ENCODE peak calls at places on chromosomes 6 and 20, in nine cellular contexts. I is lower lobe of right lung, E is lung, P is A549, N is Panc1, A is dorsolateral prefrontal cortex, D is OCI-LY7, O is Peyer's patch, H is fibroblast of lung. B is an unnamed sample.

GRCh38 chr6:5151295-5151954 is 66.3 kb downstream of the PPP1R3G start:
- DNase-seq in O (no peak), P (no peak), E (no peak), N (no peak), D (no peak), A (no peak), H (no peak), I (no peak), B (no peak)

GRCh38 chr6:2659882-2660281 is 90.8 kb downstream of the MYLK4 start:
- DNase-seq in H (no peak), D (no peak), I (no peak), N (peak), A (no peak), E (no peak), O (no peak), P (peak), B (no peak)

GRCh38 chr6:5497896-5498578 is 236.7 kb downstream of the FARS2 start:
- DNase-seq in P (no peak), H (peak), E (no peak), D (no peak), I (no peak), N (peak), O (no peak), A (no peak), B (no peak)

GRCh38 chr6:82410151-82410621 is 46.6 kb downstream of the TPBG start:
- DNase-seq in D (no peak), N (no peak), A (no peak), O (no peak), H (peak), P (no peak), I (no peak), E (no peak), B (no peak)

GRCh38 chr20:36569847-36570429 is 3.5 kb upstream of the TGIF2 start:
- DNase-seq in E (no peak), H (no peak), D (no peak), N (no peak), A (no peak), P (no peak), I (no peak), O (no peak), B (no peak)

GRCh38 chr6:87095056-87095527 is at the start of gene CGA:
- DNase-seq in E (no peak), H (no peak), O (no peak), D (no peak), N (no peak), I (no peak), A (no peak), P (no peak), B (no peak)

GRCh38 chr6:20497200-20497820 is 36.9 kb upstream of the CDKAL1 start:
- DNase-seq in D (no peak), I (no peak), N (no peak), P (no peak), E (no peak), H (peak), A (no peak), O (no peak), B (no peak)

GRCh38 chr6:3194535-3195376 is 32.7 kb downstream of the TUBB2B start:
- DNase-seq in N (no peak), E (no peak), O (no peak), P (no peak), A (peak), H (peak), D (no peak), I (no peak), B (no peak)

GRCh38 chr20:63169731-63170130 is 46.2 kb downstream of the YTHDF1 start:
- DNase-seq in D (no peak), P (no peak), A (no peak), H (no peak), I (no peak), N (no peak), E (no peak), O (no peak), B (no peak)

GRCh38 chr20:45229264-45230056 is 8.3 kb downstream of the SEMG2 start:
- DNase-seq in N (no peak), A (no peak), P (peak), E (peak), I (peak), D (peak), O (peak), H (no peak), B (no peak)

GRCh38 chr20:59668926-59669325 is 64.6 kb downstream of the PHACTR3 start:
- DNase-seq in I (no peak), H (no peak), E (peak), D (no peak), A (no peak), N (no peak), O (no peak), P (no peak), B (peak)

GRCh38 chr20:18101125-18101820 is 36.4 kb upstream of the KAT14 start:
- DNase-seq in D (no peak), E (no peak), H (no peak), N (no peak), O (no peak), P (no peak), A (no peak), I (no peak), B (no peak)

GRCh38 chr6:56671651-56672461 is 29.2 kb upstream of the DST start:
- DNase-seq in N (no peak), O (peak), D (no peak), P (no peak), E (no peak), H (peak), I (no peak), A (peak), B (peak)

GRCh38 chr6:90610671-90611542 is 24.0 kb upstream of the MAP3K7 start:
- DNase-seq in N (no peak), A (peak), D (peak), H (peak), P (peak), I (peak), E (no peak), O (peak), B (no peak)

GRCh38 chr6:150072201-150072600 is 3.3 kb upstream of the ULBP3 start:
- DNase-seq in H (peak), D (peak), I (peak), P (peak), O (peak), E (peak), A (no peak), N (no peak), B (peak)

GRCh38 chr6:50637267-50637666 is 76.1 kb upstream of the TFAP2D start:
- DNase-seq in N (no peak), O (no peak), E (no peak), D (no peak), A (no peak), H (no peak), P (no peak), I (no peak), B (no peak)

GRCh38 chr20:62678553-62678952 is 30.1 kb upstream of the NTSR1 start:
- DNase-seq in N (no peak), I (no peak), P (no peak), A (no peak), H (peak), D (no peak), O (no peak), E (no peak), B (no peak)

GRCh38 chr6:148570456-148570855 is 176.4 kb upstream of the UST start:
- DNase-seq in A (no peak), I (no peak), H (no peak), E (no peak), D (no peak), N (no peak), P (no peak), O (no peak), B (no peak)

GRCh38 chr6:150275489-150275888 is 93.3 kb upstream of the IYD start:
- DNase-seq in O (no peak), A (no peak), E (no peak), N (no peak), P (no peak), I (no peak), D (no peak), H (no peak), B (no peak)

GRCh38 chr6:36829919-36830544 is 9.2 kb downstream of the CPNE5 start:
- DNase-seq in A (no peak), N (no peak), O (peak), I (peak), H (peak), E (peak), D (no peak), P (no peak), B (no peak)

GRCh38 chr6:26597821-26598220 is 1.1 kb downstream of the ABT1 start:
- DNase-seq in O (no peak), E (no peak), D (no peak), P (no peak), N (no peak), H (no peak), A (no peak), I (peak), B (no peak)

GRCh38 chr6:113805167-113805835 is 51.8 kb upstream of the MARCKS start:
- DNase-seq in D (peak), P (no peak), I (no peak), H (peak), E (no peak), N (no peak), O (no peak), A (no peak), B (no peak)

GRCh38 chr20:21027569-21027968 is 78.6 kb downstream of the LINC00237 start:
- DNase-seq in H (no peak), O (no peak), A (no peak), I (no peak), P (peak), N (no peak), D (no peak), E (no peak), B (no peak)

GRCh38 chr20:60003776-60004175 is 45.6 kb downstream of the CDH26 start:
- DNase-seq in I (no peak), O (no peak), N (no peak), P (no peak), E (no peak), D (no peak), H (no peak), A (no peak), B (peak)

GRCh38 chr6:56624046-56624727 is 18.5 kb downstream of the DST start:
- DNase-seq in O (no peak), N (no peak), D (no peak), A (no peak), P (peak), I (no peak), H (no peak), E (no peak), B (no peak)

GRCh38 chr6:53203483-53203882 is 54.8 kb upstream of the GCM1 start:
- DNase-seq in N (no peak), D (peak), E (no peak), A (no peak), I (no peak), P (no peak), O (no peak), H (no peak), B (no peak)

GRCh38 chr6:49462599-49462926 is 490 bp downstream of the MMUT start:
- DNase-seq in E (no peak), N (no peak), D (no peak), H (no peak), O (no peak), I (no peak), P (no peak), A (no peak), B (no peak)

GRCh38 chr6:116536216-116536621 is 9.3 kb downstream of the TRAPPC3L start:
- DNase-seq in H (peak), P (peak), E (no peak), N (peak), O (no peak), A (no peak), I (no peak), D (peak), B (no peak)

GRCh38 chr20:36927704-36928103 is 23.8 kb downstream of the SAMHD1 start:
- DNase-seq in O (peak), E (no peak), H (no peak), A (no peak), N (no peak), P (no peak), I (no peak), D (no peak), B (no peak)

GRCh38 chr6:43278524-43279078 is 19.5 kb upstream of the SLC22A7 start:
- DNase-seq in D (no peak), O (peak), E (no peak), N (no peak), P (peak), H (no peak), I (no peak), A (no peak), B (no peak)

GRCh38 chr20:24977797-24978196 is 14.8 kb downstream of the APMAP start:
- DNase-seq in H (no peak), A (no peak), I (no peak), O (no peak), P (no peak), D (no peak), N (no peak), E (no peak), B (peak)

GRCh38 chr6:168249746-168250145 is 69.8 kb downstream of the DACT2 start:
- DNase-seq in E (no peak), I (no peak), H (no peak), P (no peak), O (no peak), A (no peak), N (no peak), D (no peak), B (no peak)

GRCh38 chr6:117326396-117326795 is 61.0 kb downstream of the VGLL2 start:
- DNase-seq in E (no peak), D (no peak), I (no peak), P (no peak), N (no peak), A (no peak), H (no peak), O (no peak), B (no peak)

GRCh38 chr6:157732416-157733161 is 90.5 kb upstream of the SNX9 start:
- DNase-seq in D (no peak), O (no peak), A (no peak), H (no peak), E (no peak), P (no peak), N (no peak), I (no peak), B (no peak)

GRCh38 chr20:62953839-62954703 is 1.6 kb downstream of the SLC17A9 start:
- DNase-seq in N (no peak), I (peak), H (peak), O (peak), A (peak), E (peak), P (no peak), D (peak), B (peak)

GRCh38 chr6:34964564-34964963 is 75.5 kb downstream of the ANKS1A start:
- DNase-seq in N (no peak), H (peak), E (no peak), P (no peak), I (no peak), D (no peak), O (no peak), A (no peak), B (no peak)

GRCh38 chr6:73637404-73637803 is 16.4 kb downstream of the SLC17A5 start:
- DNase-seq in I (no peak), E (no peak), D (no peak), A (no peak), P (no peak), H (no peak), O (no peak), N (no peak), B (no peak)

GRCh38 chr6:33505544-33506330 is 51.4 kb downstream of the ZBTB9 start:
- DNase-seq in H (no peak), O (no peak), N (no peak), D (no peak), E (no peak), A (no peak), P (no peak), I (no peak), B (no peak)

GRCh38 chr6:33507261-33507660 is 52.9 kb downstream of the ZBTB9 start:
- DNase-seq in A (no peak), D (no peak), H (no peak), E (no peak), O (no peak), I (no peak), N (no peak), P (no peak), B (no peak)

GRCh38 chr6:33504486-33504885 is 50.1 kb downstream of the ZBTB9 start:
- DNase-seq in O (no peak), N (no peak), H (no peak), E (no peak), D (no peak), I (no peak), A (no peak), P (no peak), B (no peak)

GRCh38 chr6:33513213-33513612 is 58.8 kb downstream of the ZBTB9 start:
- DNase-seq in O (no peak), E (no peak), D (no peak), H (no peak), N (no peak), P (no peak), I (no peak), A (no peak), B (no peak)

DNA sequence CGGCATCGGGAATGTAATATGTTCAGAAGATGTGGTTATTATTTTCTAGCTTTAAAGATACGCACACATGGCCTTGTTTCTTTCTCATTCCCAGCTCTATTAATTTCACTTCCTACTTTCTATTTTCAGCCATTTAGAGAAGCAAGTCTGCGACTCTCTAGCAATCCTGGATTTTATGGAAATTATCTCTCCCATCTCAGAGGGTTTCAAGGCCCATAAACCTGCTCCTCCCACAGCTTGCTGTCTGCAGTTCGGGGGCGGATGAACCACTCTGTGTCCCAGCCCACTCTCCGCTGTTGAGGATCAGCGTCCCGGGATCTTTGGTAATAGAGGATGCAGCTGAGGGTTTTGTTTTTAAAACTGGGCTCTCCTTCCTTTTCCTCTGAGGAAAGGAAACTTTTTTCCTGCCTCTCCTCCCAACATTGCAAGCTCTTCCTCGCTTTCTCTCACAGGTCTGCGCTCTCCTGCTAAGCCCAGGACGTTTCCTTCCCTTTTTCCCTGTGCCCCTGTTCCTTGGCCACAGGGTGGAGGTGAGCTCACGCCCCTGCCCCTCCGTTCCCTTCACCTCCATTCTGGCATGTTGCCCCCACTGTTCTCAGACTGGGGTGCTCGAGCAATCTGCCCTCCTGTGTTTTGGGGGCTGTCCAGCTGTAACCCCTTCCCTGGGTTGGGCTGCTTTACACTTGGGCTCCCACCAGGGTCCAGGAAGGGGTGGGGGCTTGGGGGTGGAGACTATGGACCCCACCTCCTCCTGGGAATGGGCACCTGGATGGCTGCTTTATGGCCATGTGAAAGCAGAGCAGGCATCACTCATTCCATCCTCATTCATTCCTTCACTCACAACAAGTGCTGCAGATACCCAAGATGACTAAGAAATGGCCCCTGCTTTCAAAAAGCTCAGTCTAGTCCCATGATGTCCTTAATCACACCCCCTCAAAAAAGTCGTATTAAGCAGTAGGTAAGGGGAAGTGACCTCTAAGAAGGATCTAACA is 54.9 kb downstream of the ZBTB9 start:
- DNase-seq in A (no peak), N (no peak), O (no peak), D (no peak), H (no peak), I (peak), E (no peak), P (no peak), B (no peak)
- H3K4me3 ChIP-seq in A (no peak), N (no peak), O (no peak), D (no peak), H (no peak), I (peak), E (no peak), P (no peak), B (no peak)

GRCh38 chr6:166029506-166029905 is 138.1 kb downstream of the TBXT start:
- DNase-seq in N (no peak), D (no peak), I (no peak), H (no peak), O (no peak), P (peak), A (no peak), E (no peak), B (no peak)

GRCh38 chr6:166036321-166037105 is 131.1 kb downstream of the TBXT start:
- DNase-seq in H (no peak), E (no peak), P (no peak), A (no peak), I (no peak), D (no peak), N (no peak), O (no peak), B (no peak)

GRCh38 chr6:166027761-166028160 is 139.9 kb downstream of the TBXT start:
- DNase-seq in A (no peak), H (no peak), O (no peak), N (no peak), P (no peak), E (no peak), D (no peak), I (no peak), B (no peak)

GRCh38 chr6:166031275-166031674 is 136.4 kb downstream of the TBXT start:
- DNase-seq in P (no peak), A (no peak), N (no peak), O (no peak), E (no peak), D (no peak), H (no peak), I (no peak), B (no peak)

GRCh38 chr6:166032366-166033171 is 135.1 kb downstream of the TBXT start:
- DNase-seq in E (no peak), H (peak), I (no peak), D (no peak), N (peak), A (no peak), O (no peak), P (peak), B (no peak)
- TF ChIP-seq CTCF in E (no peak), H (peak), I (no peak), D (no peak), N (peak), A (no peak), O (no peak), P (no peak), B (no peak)

GRCh38 chr6:111843347-111844147 is 29.7 kb downstream of the FYN start:
- DNase-seq in H (no peak), A (no peak), N (no peak), D (no peak), I (no peak), E (no peak), O (no peak), P (no peak), B (no peak)

GRCh38 chr6:111842271-111842822 is 30.9 kb downstream of the FYN start:
- DNase-seq in E (no peak), P (no peak), H (no peak), I (no peak), N (no peak), O (no peak), D (no peak), A (no peak), B (no peak)

GRCh38 chr6:111844376-111844775 is 28.9 kb downstream of the FYN start:
- DNase-seq in P (no peak), I (no peak), A (no peak), E (no peak), H (no peak), N (no peak), O (no peak), D (no peak), B (no peak)

GRCh38 chr6:111841822-111842221 is 31.4 kb downstream of the FYN start:
- DNase-seq in P (no peak), O (no peak), I (no peak), E (no peak), H (peak), D (peak), N (no peak), A (no peak), B (no peak)

DNA sequence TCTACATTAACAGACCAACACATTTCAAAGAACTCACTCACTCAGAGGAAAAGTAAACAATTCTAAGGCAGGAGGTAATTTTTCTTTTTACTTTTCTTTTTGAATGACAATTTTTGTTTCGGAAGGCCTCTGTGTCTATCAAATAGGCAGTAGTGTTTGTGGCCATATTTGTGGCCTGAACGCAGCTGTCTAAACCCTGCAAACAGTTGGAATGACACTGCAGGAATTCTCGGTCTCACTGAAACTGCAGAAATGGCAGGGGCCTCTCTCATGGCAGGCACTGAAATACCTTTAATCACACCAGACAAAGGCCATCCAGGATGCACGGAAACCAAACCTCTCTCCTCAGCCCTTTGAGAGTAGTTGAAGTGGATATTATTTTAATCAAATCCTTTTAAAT is 30.4 kb downstream of the FYN start:
- DNase-seq in N (no peak), P (no peak), H (no peak), A (no peak), E (no peak), O (no peak), I (no peak), D (no peak), B (no peak)
- H3K27ac ChIP-seq in N (no peak), P (no peak), H (no peak), A (no peak), E (no peak), O (peak), I (no peak), D (no peak), B (no peak)

GRCh38 chr6:126020305-126021050 is 34.1 kb downstream of the TRMT11 start:
- DNase-seq in I (no peak), A (no peak), D (no peak), P (no peak), E (no peak), O (no peak), N (no peak), H (no peak), B (no peak)
- H3K4me3 ChIP-seq in I (no peak), A (no peak), D (no peak), P (no peak), E (no peak), O (no peak), N (no peak), H (no peak), B (no peak)

GRCh38 chr6:23591761-23592160 is 534.3 kb upstream of the NRSN1 start:
- DNase-seq in P (no peak), A (no peak), H (no peak), E (no peak), I (no peak), N (no peak), O (no peak), D (no peak), B (no peak)
- TF ChIP-seq CTCF in P (no peak), A (no peak), H (no peak), E (no peak), I (no peak), N (no peak), O (no peak), D (no peak), B (no peak)

GRCh38 chr20:57530327-57530981 is 5.5 kb upstream of the CTCFL start:
- DNase-seq in D (no peak), A (no peak), N (no peak), O (no peak), E (no peak), H (no peak), I (no peak), P (no peak), B (no peak)
- H3K27ac ChIP-seq in D (no peak), A (no peak), N (no peak), O (no peak), E (no peak), H (no peak), I (no peak), P (no peak), B (no peak)

B was measured in coronary artery.